ENCODE peak calls at places on chromosomes 1 and 21, in four cellular contexts. M is neuronal stem cell, C is H1, Q is IMR-90. L is an unnamed sample.

GRCh38 chr1:194813109-194813508 is 1626.7 kb upstream of the B3GALT2 start:
- DNase-seq in Q (no peak), C (no peak), M (no peak), L (no peak)

GRCh38 chr1:103336376-103336775 is 189.1 kb upstream of the RNPC3 start:
- DNase-seq in Q (no peak), C (no peak), M (peak), L (peak)

GRCh38 chr1:212138441-212138840 is 102.9 kb downstream of the DTL start:
- DNase-seq in Q (no peak), M (no peak), C (no peak), L (peak)

GRCh38 chr1:177966199-177966598 is 3.7 kb downstream of the SEC16B start:
- DNase-seq in M (no peak), Q (peak), C (no peak), L (no peak)

GRCh38 chr1:3817821-3818597 is 21.7 kb upstream of the LRRC47 start:
- DNase-seq in Q (no peak), C (no peak), M (no peak), L (no peak)

GRCh38 chr1:180925471-180926051 is 12.9 kb downstream of the KIAA1614 start:
- DNase-seq in M (no peak), C (no peak), Q (no peak), L (no peak)

GRCh38 chr1:150376110-150376509 is 12.2 kb downstream of the RPRD2 start:
- DNase-seq in M (no peak), C (no peak), Q (no peak), L (no peak)

GRCh38 chr1:153081736-153082135 is 10.3 kb upstream of the SPRR2B start:
- DNase-seq in Q (no peak), M (no peak), C (no peak), L (no peak)

GRCh38 chr1:46718340-46718726 is 581 bp downstream of the EFCAB14 start:
- DNase-seq in M (no peak), Q (no peak), C (no peak), L (no peak)

GRCh38 chr1:119735217-119735616 is 23.5 kb downstream of the PHGDH start:
- DNase-seq in C (no peak), Q (no peak), M (no peak), L (no peak)

GRCh38 chr1:245645894-245646293 is 491.1 kb downstream of the KIF26B start:
- DNase-seq in Q (no peak), M (no peak), C (no peak), L (no peak)

GRCh38 chr1:180934563-180934962 is 21.9 kb downstream of the KIAA1614 start:
- DNase-seq in C (no peak), Q (no peak), M (no peak), L (no peak)

GRCh38 chr1:202376247-202376646 is 27.7 kb downstream of the PPP1R12B start:
- DNase-seq in C (no peak), Q (peak), M (no peak), L (peak)

GRCh38 chr1:161258439-161259386 is at the start of gene PCP4L1:
- DNase-seq in Q (peak), C (peak), M (peak), L (no peak)

GRCh38 chr1:117339866-117340357 is 27.3 kb upstream of the MAN1A2 start:
- DNase-seq in C (no peak), Q (peak), M (no peak), L (peak)

GRCh38 chr21:16420086-16420724 is 690.4 kb downstream of the USP25 start:
- DNase-seq in Q (peak), M (no peak), C (no peak), L (peak)

GRCh38 chr1:196933531-196934189 is 9.9 kb upstream of the CFHR2 start:
- DNase-seq in Q (no peak), C (peak), M (no peak), L (no peak)

GRCh38 chr1:65363484-65363883 is 54.1 kb downstream of the DNAJC6 start:
- DNase-seq in M (no peak), C (no peak), Q (no peak), L (no peak)

GRCh38 chr1:10635385-10635896 is 160.7 kb downstream of the PEX14 start:
- DNase-seq in M (no peak), Q (peak), C (no peak), L (peak)

GRCh38 chr1:246032111-246032551 is 474.9 kb downstream of the SMYD3 start:
- DNase-seq in M (no peak), C (no peak), Q (no peak), L (no peak)

GRCh38 chr1:10881046-10881445 is 84.6 kb upstream of the CASZ1 start:
- DNase-seq in C (no peak), Q (no peak), M (no peak), L (no peak)

GRCh38 chr1:147541672-147542548 is 609 bp downstream of the BCL9 start:
- DNase-seq in M (no peak), C (peak), Q (peak), L (no peak)

GRCh38 chr1:10678395-10678794 is 118.1 kb downstream of the CASZ1 start:
- DNase-seq in M (no peak), C (no peak), Q (no peak), L (no peak)

GRCh38 chr1:111982428-111982827 is 7.0 kb downstream of the KCND3 start:
- DNase-seq in Q (no peak), M (no peak), C (no peak), L (no peak)

GRCh38 chr21:45367402-45368351 is 37.3 kb upstream of the COL18A1 start:
- DNase-seq in Q (no peak), M (no peak), C (no peak), L (no peak)
- H4K8ac ChIP-seq in Q (peak), M (no peak), C (peak), L (peak)

DNA sequence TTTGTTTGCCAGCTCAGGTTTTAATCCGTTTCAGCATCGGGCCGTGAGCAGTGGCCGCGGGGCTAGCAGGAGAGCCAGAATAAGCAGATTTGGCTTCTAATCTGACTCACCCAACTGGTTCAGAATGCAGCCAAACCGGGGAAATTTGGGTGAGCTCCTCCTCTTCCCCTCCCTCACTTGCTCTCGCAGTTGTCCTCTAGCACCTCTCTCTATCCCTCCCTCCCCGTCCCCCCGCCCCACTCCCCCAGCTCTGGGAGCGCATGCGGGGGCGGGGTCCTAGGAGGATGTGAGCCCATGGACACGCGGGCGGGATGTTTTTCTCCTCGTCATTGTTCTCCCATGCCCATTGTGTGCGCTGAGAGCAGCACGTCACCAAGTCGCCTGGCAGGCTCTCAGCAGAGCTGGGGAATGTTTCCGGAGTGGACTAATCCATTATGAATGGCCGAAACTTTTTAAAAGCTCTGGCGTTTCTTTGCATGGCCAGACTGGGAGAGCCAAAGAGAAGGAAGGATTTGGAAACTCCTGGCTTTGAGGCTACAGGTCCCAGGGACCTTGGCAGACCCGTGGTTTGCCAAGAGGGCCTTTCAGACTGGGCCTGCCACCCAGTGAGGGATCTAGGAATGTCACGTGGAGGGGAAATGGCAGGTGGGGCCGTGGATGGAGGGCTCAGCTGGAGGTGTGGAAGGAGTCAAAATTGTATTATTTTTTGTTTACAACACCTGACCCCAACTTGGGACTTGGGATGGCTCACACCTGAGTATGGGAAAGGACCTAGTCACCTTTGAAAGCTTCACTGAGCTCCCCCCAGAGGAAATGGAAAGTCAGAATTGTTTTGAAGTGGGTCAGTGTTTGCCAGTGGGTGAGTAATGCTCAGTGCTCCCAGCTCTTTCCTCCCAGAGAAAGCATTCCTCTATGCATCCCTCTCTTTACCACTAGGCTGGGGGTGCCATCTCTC is 39.2 kb downstream of the CDK18 start:
- DNase-seq in M (peak), Q (peak), C (peak), L (peak)
- H3K4me3 ChIP-seq in M (peak), Q (peak), C (peak), L (no peak)

GRCh38 chr1:63928197-63929105 is 154.6 kb downstream of the ROR1 start:
- DNase-seq in Q (no peak), M (no peak), C (no peak), L (no peak)
- H4K8ac ChIP-seq in Q (no peak), M (no peak), C (no peak), L (no peak)

GRCh38 chr1:2113620-2114135 is 63.5 kb downstream of the PRKCZ start:
- DNase-seq in C (no peak), Q (no peak), M (no peak), L (no peak)

GRCh38 chr1:2115008-2115921 is 65.1 kb downstream of the PRKCZ start:
- DNase-seq in C (no peak), M (no peak), Q (no peak), L (no peak)

GRCh38 chr1:2119886-2120285 is 69.7 kb downstream of the PRKCZ start:
- DNase-seq in Q (no peak), C (no peak), M (no peak), L (no peak)

GRCh38 chr1:2112280-2112701 is 62.1 kb downstream of the PRKCZ start:
- DNase-seq in C (no peak), Q (no peak), M (no peak), L (no peak)

DNA sequence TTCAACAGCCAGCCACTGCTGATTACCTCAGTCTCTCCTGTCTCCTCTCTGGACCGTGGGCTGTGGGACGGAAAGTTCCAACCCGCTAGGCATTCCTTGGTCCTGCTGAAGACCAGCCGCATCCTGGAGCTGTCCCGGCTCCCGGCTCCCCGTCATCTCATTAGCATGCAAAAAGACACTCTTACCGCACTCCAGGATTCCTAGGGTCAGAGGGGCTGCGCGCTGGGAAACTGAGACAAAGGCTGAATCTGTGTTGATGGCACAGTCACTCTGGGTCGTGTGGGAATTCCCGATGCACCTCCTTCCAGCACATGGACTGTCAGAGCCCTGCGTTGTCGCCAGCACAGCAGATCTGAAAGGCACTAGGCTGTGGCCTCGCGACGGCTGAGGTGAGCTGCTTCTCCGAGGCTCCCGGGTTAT is 65.7 kb downstream of the PRKCZ start:
- DNase-seq in Q (peak), M (peak), C (peak), L (peak)
- H3K4me3 ChIP-seq in Q (no peak), M (no peak), C (peak), L (no peak)

DNA sequence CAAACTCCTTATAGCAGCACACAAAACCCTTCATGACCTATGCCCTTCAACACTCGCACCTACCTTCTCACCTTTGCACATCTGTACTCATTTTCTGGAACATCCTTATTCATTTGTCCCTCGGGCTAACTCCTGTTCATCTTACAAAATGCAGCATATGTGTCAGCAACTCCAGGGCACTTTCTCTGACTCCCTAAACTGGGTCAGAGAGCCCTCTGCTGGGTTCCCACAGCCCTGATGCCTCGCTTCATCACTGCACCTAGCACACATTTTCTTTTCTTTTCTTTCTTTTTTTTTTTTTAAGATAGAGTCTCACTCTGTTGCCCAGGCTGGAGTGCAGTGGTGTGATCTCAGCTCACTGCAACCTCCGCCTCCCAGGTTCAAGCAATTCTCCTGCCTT is 54.0 kb downstream of the RAB3B start:
- DNase-seq in M (no peak), Q (peak), C (no peak), L (peak)
- H4K8ac ChIP-seq in M (no peak), Q (no peak), C (no peak), L (no peak)

DNA sequence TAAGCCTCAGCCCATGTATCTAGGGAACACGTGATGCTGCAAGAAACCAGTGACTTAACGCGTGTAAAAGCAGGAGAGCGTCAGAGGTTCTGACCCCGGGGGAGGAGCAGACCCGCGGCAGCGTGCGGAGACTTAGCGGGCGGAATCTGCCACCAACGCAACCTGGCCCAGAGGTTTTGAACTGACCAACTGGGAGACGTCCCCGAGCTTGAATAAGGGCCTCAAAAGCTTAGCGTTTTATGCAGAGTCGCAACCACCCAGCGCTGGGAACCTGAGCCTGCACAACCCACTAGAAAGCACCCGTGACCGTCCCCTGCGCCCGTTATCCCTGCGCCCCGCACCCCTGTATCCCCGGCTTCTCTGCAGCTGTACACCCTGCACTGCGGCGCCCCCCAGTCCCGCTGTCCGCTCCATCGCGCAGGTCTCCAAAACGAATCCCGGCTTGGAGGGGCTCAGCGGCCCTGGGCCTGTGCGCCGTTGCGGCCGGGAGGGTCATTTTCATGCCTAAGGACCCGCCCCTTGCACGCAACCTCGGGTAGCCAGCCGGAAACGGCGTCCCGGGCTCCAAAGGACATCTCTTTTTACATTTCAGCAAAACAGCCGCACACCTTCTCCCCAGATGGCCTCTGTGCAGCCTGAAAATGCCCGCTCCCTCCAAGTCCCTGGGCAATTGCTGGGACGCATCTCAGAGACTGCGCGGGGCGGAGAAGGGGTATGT is 29.4 kb upstream of the TRIM17 start:
- DNase-seq in Q (peak), C (no peak), M (peak), L (peak)
- H3K4me3 ChIP-seq in Q (peak), C (peak), M (peak), L (peak)

DNA sequence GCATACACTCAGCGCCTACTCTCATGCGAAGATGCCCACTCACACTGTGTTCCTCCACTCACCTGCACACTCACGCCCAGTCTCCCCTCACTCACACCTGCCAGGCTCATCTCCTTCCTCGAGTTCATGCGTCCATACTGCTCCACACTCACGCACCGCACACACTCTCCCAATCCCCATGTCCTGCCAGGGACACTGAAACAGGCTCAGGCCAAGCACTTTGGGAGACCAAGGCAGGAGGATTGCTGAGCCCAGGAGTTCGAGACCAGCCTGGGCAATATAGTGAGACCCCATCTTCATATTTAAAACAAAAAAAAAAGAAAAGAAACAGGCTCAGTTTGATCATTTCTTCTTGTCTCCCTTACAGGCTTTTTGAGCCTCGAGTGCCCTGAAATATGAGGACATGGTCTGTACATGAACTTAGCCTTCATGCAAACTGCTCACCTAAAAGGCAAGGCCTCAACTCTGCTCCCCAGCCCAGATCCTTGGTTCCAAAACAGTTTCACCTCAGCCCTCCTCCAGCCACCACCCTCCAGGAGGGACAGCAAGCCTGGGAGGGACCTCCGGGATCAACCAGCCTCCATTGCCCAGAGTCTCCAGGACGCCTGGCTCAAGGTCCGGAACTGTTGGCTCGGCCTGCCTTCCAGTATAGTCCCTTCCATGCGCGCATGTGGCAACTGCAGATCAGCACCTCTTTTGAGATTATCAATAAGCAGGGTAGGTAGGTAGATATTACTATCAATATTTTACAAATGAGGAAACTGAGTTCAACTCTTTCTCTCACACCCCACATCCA is 2.4 kb upstream of the PTAFR start:
- DNase-seq in Q (no peak), M (no peak), C (no peak), L (no peak)
- H4K8ac ChIP-seq in Q (no peak), M (no peak), C (no peak), L (no peak)

DNA sequence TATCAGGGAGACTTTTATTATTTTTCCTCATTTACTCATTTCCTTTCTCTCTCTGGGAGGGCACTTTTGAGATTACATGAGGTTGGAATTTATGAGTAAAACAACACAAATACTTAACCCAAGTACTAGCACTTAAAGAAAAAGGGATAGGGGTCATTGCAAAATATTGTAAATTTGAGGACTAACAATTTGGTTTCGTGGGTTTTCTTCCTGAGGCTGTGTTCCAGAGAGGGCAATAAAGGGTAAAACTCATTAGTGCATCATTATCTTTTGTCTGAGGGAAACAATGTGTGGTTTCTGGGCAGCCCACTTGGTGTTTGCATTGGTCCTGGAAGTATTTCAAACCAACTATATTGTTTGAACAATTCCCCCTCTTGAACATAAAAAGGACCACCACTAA is 96.5 kb downstream of the GREM2 start:
- DNase-seq in M (no peak), C (no peak), Q (peak), L (peak)
- H3K4me3 ChIP-seq in M (no peak), C (no peak), Q (no peak), L (no peak)

DNA sequence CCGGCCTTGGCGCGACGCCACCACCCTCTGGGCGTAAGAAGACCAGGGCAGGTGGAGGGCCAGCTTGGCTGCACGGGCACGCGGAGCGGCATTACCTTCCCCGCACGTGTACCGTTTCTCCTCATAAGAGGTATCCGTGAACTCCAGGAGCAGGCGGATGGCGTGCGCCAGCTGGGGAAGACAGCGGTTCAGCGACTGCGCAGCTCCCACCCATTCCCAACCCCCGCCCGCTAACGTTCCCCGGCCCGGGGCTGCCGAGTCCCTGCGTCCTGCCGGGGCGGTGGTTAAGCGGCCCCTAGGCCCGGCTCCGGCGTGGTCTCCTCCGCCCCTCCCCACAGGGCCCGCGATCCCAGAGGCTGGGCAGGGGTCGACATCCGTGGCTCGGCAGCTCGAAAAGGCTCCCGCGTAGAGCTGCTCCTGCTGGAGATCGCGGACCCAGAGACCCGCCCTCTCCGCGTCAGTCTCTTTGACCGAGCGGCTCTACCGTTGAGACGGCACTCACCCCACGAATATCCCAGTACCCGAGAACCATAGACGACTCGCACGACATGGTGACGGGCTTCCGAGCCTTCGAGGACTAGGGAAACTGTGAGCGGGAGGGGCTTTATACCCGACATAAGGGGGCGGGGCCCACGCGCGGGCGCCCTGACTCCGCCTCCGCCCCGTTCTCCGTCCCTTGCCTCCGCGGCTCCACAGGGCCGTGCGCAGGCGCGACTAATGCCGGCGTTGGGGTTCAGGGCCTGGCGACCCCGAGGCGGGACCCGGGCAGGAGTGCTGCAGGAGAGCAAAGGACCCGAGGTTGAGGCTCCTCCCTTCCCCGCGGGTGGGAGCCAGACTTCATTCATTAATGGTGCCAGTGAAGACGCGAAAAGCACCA is 862 bp downstream of the GSTM3 start:
- DNase-seq in Q (peak), M (peak), C (no peak), L (peak)
- H4K8ac ChIP-seq in Q (peak), M (no peak), C (peak), L (peak)

GRCh38 chr1:94928293-94928939 is 1.5 kb upstream of the CNN3 start:
- DNase-seq in C (no peak), M (no peak), Q (no peak), L (no peak)
- H3K4me3 ChIP-seq in C (peak), M (peak), Q (no peak), L (no peak)